ENCODE peak calls at places on chromosomes 11 and 22, in four cellular contexts. One of them, this sample, is unnamed.

GRCh38 chr11:79100093-79100704 is 340.6 kb downstream of the TENM4 start:
- DNase-seq in gastrocnemius medialis: no peak
- DNase-seq in heart right ventricle: no peak
- DNase-seq in mammary epithelial cell: peak
- DNase-seq in this sample: peak

GRCh38 chr22:37232140-37232998 is 11.7 kb downstream of the RAC2 start:
- DNase-seq in gastrocnemius medialis: no peak
- DNase-seq in mammary epithelial cell: no peak
- DNase-seq in heart right ventricle: no peak
- DNase-seq in this sample: no peak

GRCh38 chr11:82750643-82751139 is 17.0 kb upstream of the FAM181B start:
- DNase-seq in mammary epithelial cell: no peak
- DNase-seq in heart right ventricle: no peak
- DNase-seq in gastrocnemius medialis: no peak
- DNase-seq in this sample: no peak

GRCh38 chr11:95500466-95500865 is 269.5 kb upstream of the SESN3 start:
- DNase-seq in heart right ventricle: no peak
- DNase-seq in gastrocnemius medialis: no peak
- DNase-seq in mammary epithelial cell: no peak
- DNase-seq in this sample: no peak

GRCh38 chr11:16791494-16791961 is 53.1 kb downstream of the C11orf58 start:
- DNase-seq in heart right ventricle: no peak
- DNase-seq in mammary epithelial cell: peak
- DNase-seq in gastrocnemius medialis: no peak
- DNase-seq in this sample: peak

GRCh38 chr11:45392621-45393183 is 106.6 kb upstream of the SYT13 start:
- DNase-seq in mammary epithelial cell: no peak
- DNase-seq in gastrocnemius medialis: no peak
- DNase-seq in heart right ventricle: no peak
- DNase-seq in this sample: no peak

GRCh38 chr11:70510106-70510505 is 111.8 kb downstream of the CTTN start:
- DNase-seq in heart right ventricle: no peak
- DNase-seq in mammary epithelial cell: no peak
- DNase-seq in gastrocnemius medialis: no peak
- DNase-seq in this sample: no peak

GRCh38 chr11:15918212-15918611 is 438.1 kb downstream of the SOX6 start:
- DNase-seq in gastrocnemius medialis: no peak
- DNase-seq in mammary epithelial cell: no peak
- DNase-seq in heart right ventricle: no peak
- DNase-seq in this sample: no peak

GRCh38 chr22:38172489-38173155 is 9.0 kb downstream of the PLA2G6 start:
- DNase-seq in gastrocnemius medialis: peak
- DNase-seq in heart right ventricle: peak
- DNase-seq in mammary epithelial cell: peak
- DNase-seq in this sample: no peak

GRCh38 chr11:46039990-46040389 is 81.3 kb downstream of the PHF21A start:
- DNase-seq in mammary epithelial cell: no peak
- DNase-seq in heart right ventricle: no peak
- DNase-seq in gastrocnemius medialis: no peak
- DNase-seq in this sample: no peak

GRCh38 chr11:76217653-76218160 is 11.4 kb upstream of the WNT11 start:
- DNase-seq in heart right ventricle: no peak
- DNase-seq in gastrocnemius medialis: no peak
- DNase-seq in mammary epithelial cell: no peak
- DNase-seq in this sample: no peak

GRCh38 chr22:36659762-36660509 is 43.6 kb downstream of the CACNG2 start:
- DNase-seq in gastrocnemius medialis: peak
- DNase-seq in heart right ventricle: peak
- DNase-seq in mammary epithelial cell: peak
- DNase-seq in this sample: peak

GRCh38 chr11:128859563-128860441 is 7.3 kb downstream of the KCNJ1 start:
- DNase-seq in heart right ventricle: peak
- DNase-seq in gastrocnemius medialis: no peak
- DNase-seq in mammary epithelial cell: peak
- DNase-seq in this sample: peak

GRCh38 chr22:44107341-44107740 is 73.4 kb upstream of the PARVG start:
- DNase-seq in mammary epithelial cell: no peak
- DNase-seq in gastrocnemius medialis: no peak
- DNase-seq in heart right ventricle: no peak
- DNase-seq in this sample: no peak

GRCh38 chr11:9230291-9230690 is 34.9 kb downstream of the DENND5A start:
- DNase-seq in gastrocnemius medialis: no peak
- DNase-seq in heart right ventricle: no peak
- DNase-seq in mammary epithelial cell: no peak
- DNase-seq in this sample: no peak

GRCh38 chr11:9228086-9228485 is 37.1 kb downstream of the DENND5A start:
- DNase-seq in gastrocnemius medialis: no peak
- DNase-seq in mammary epithelial cell: no peak
- DNase-seq in heart right ventricle: no peak
- DNase-seq in this sample: no peak

GRCh38 chr11:9231848-9232177 is 33.3 kb downstream of the DENND5A start:
- DNase-seq in mammary epithelial cell: no peak
- DNase-seq in gastrocnemius medialis: no peak
- DNase-seq in heart right ventricle: no peak
- DNase-seq in this sample: no peak

GRCh38 chr11:9226514-9226913 is 38.6 kb downstream of the DENND5A start:
- DNase-seq in gastrocnemius medialis: no peak
- DNase-seq in heart right ventricle: no peak
- DNase-seq in mammary epithelial cell: no peak
- DNase-seq in this sample: no peak

DNA sequence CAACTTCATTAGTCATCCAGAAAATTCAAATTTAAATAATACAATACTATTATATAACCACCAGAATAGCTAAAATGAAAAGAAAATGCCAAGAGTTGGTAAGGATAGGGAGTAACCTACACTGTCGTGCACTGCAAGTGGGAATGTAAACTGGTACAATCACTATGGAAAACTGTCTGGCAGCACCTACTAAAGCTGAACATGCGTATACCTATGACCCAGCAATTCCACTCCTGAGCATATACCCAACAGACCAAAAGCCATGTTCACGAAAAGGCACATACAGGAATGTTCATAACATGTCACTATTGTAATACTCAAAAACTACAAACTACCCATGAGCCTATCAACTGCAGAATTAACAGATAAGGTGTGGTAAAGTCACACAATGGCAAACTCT is 32.7 kb downstream of the DENND5A start:
- DNase-seq in gastrocnemius medialis: no peak
- DNase-seq in heart right ventricle: no peak
- DNase-seq in mammary epithelial cell: no peak
- DNase-seq in this sample: no peak
- H3K27ac ChIP-seq in gastrocnemius medialis: peak
- H3K27ac ChIP-seq in heart right ventricle: peak
- H3K27ac ChIP-seq in mammary epithelial cell: no peak
- H3K27ac ChIP-seq in this sample: peak

DNA sequence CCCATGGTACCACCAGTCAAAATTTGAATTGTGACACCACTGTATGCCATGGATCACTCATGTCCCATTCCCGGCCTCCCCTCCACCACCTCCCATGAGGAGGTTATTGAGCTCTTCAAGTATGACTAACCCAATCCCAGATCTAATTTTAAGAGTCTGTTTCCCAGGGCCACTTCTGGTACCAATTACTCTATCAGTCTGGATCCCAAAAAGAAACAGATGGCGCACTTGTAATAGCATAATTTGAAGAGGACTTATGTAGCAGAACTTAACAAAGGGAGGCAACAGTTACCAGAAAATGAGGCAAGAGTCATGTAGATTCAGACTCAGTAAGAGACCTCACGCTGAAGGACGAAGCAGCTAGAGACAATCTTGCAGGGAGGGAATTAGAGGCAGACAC is 47.0 kb downstream of the DDX6 start:
- DNase-seq in mammary epithelial cell: no peak
- DNase-seq in heart right ventricle: no peak
- DNase-seq in gastrocnemius medialis: no peak
- DNase-seq in this sample: no peak
- H3K27ac ChIP-seq in mammary epithelial cell: no peak
- H3K27ac ChIP-seq in heart right ventricle: no peak
- H3K27ac ChIP-seq in gastrocnemius medialis: no peak
- H3K27ac ChIP-seq in this sample: no peak

GRCh38 chr11:75150079-75150478 is 828 bp upstream of the SLCO2B1 start:
- DNase-seq in mammary epithelial cell: no peak
- DNase-seq in gastrocnemius medialis: no peak
- DNase-seq in heart right ventricle: no peak
- DNase-seq in this sample: no peak
- H3K27ac ChIP-seq in mammary epithelial cell: no peak
- H3K27ac ChIP-seq in gastrocnemius medialis: no peak
- H3K27ac ChIP-seq in heart right ventricle: peak
- H3K27ac ChIP-seq in this sample: no peak

DNA sequence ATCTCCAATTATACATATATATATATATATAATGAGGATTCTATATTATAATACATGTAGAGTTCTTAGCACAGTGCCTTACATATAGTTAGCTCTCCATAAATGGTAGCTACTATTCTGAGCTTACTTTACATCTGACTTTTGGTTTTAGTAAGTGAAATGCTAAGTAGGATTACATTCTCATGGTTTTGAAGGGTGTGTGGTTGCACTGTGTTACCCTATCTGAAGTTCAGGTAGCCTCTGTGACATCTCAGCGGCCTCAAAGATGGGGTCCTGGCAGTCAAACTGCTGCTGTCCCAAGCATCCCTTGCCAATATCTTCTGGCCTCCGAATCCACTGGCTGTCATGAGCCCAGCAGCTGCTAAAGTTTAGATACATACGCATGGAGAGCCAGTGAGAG is 34.8 kb downstream of the UBASH3B start:
- DNase-seq in heart right ventricle: no peak
- DNase-seq in mammary epithelial cell: no peak
- DNase-seq in gastrocnemius medialis: no peak
- DNase-seq in this sample: no peak
- H3K27ac ChIP-seq in heart right ventricle: peak
- H3K27ac ChIP-seq in mammary epithelial cell: no peak
- H3K27ac ChIP-seq in gastrocnemius medialis: peak
- H3K27ac ChIP-seq in this sample: no peak

GRCh38 chr22:31153357-31153756 is 6.6 kb upstream of the RNF185 start:
- DNase-seq in heart right ventricle: no peak
- DNase-seq in mammary epithelial cell: no peak
- DNase-seq in gastrocnemius medialis: no peak
- DNase-seq in this sample: no peak

GRCh38 chr22:31151872-31152271 is 8.1 kb upstream of the RNF185 start:
- DNase-seq in gastrocnemius medialis: no peak
- DNase-seq in heart right ventricle: no peak
- DNase-seq in mammary epithelial cell: no peak
- DNase-seq in this sample: no peak

GRCh38 chr22:31148516-31148915 is 8.2 kb upstream of the PLA2G3 start:
- DNase-seq in gastrocnemius medialis: no peak
- DNase-seq in heart right ventricle: no peak
- DNase-seq in mammary epithelial cell: no peak
- DNase-seq in this sample: no peak

GRCh38 chr22:31150615-31151014 is 9.4 kb upstream of the RNF185 start:
- DNase-seq in gastrocnemius medialis: no peak
- DNase-seq in heart right ventricle: no peak
- DNase-seq in mammary epithelial cell: no peak
- DNase-seq in this sample: no peak

DNA sequence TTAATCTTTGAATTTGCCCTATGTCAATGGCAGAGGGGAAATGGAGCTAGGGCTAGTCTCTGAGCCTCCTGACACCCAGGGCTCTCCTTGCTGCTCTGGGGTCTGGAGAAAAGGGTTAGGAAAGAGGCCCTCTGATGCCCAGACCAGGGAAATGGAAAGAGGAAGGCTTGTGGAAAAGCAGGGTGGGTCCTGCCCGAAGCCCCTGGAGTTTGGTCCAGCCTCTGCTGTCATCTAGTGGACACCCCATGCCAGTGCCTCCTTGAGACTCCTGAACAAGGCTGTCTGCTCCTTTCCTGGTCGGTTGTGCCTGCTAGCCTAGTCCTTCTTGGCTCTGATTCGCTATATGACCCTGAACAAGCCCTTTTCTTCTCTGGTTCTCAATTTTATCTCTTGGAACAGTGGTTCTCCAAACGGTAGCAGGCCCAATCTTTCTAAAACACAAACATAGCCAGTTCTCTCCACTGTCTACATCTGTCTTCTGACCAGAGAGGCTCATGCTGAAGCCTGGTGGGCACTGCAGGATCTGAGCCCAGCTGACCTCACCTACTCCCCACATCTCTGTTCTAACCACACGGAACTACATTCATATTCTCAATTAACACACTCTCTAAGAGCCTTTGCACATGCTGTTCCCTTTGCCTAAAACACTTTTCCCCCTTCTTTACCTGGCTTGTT is 8.8 kb upstream of the PLA2G3 start:
- DNase-seq in heart right ventricle: peak
- DNase-seq in gastrocnemius medialis: peak
- DNase-seq in mammary epithelial cell: peak
- DNase-seq in this sample: peak
- H3K27ac ChIP-seq in heart right ventricle: peak
- H3K27ac ChIP-seq in gastrocnemius medialis: peak
- H3K27ac ChIP-seq in mammary epithelial cell: no peak
- H3K27ac ChIP-seq in this sample: no peak

GRCh38 chr11:68300076-68300830 is 12.1 kb upstream of the LRP5 start:
- DNase-seq in mammary epithelial cell: no peak
- DNase-seq in gastrocnemius medialis: no peak
- DNase-seq in heart right ventricle: no peak
- DNase-seq in this sample: no peak

GRCh38 chr11:68303982-68304780 is 8.2 kb upstream of the LRP5 start:
- DNase-seq in heart right ventricle: no peak
- DNase-seq in mammary epithelial cell: no peak
- DNase-seq in gastrocnemius medialis: no peak
- DNase-seq in this sample: no peak

GRCh38 chr11:68306636-68307035 is 5.8 kb upstream of the LRP5 start:
- DNase-seq in gastrocnemius medialis: no peak
- DNase-seq in heart right ventricle: no peak
- DNase-seq in mammary epithelial cell: no peak
- DNase-seq in this sample: no peak

GRCh38 chr11:68302256-68303054 is 9.9 kb upstream of the LRP5 start:
- DNase-seq in mammary epithelial cell: peak
- DNase-seq in heart right ventricle: no peak
- DNase-seq in gastrocnemius medialis: no peak
- DNase-seq in this sample: no peak

GRCh38 chr11:68303083-68303482 is 9.3 kb upstream of the LRP5 start:
- DNase-seq in mammary epithelial cell: no peak
- DNase-seq in heart right ventricle: no peak
- DNase-seq in gastrocnemius medialis: no peak
- DNase-seq in this sample: no peak
- H3K27ac ChIP-seq in mammary epithelial cell: no peak
- H3K27ac ChIP-seq in heart right ventricle: peak
- H3K27ac ChIP-seq in gastrocnemius medialis: no peak
- H3K27ac ChIP-seq in this sample: no peak

DNA sequence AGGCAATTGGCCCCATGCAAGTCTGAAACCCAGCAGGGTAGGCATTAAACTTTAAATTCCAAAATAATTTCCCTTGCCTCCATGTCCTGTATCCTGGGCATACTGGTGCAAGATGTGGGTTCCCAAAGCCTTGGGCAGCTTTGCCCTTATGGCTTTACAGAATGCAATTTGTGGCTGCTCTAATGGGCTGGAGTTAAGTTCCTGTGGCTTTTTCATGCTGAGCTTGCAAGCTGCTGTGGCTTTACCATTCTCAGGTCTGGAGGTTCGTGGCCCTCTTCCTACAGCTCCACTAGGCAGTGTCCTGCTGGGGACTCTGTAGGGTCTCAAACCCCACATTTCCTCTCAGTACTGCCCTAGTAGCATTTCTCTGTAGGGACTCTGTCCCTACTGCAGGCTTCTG is 15.0 kb upstream of the BIRC3 start:
- DNase-seq in mammary epithelial cell: no peak
- DNase-seq in gastrocnemius medialis: no peak
- DNase-seq in heart right ventricle: no peak
- DNase-seq in this sample: no peak
- H3K27ac ChIP-seq in mammary epithelial cell: no peak
- H3K27ac ChIP-seq in gastrocnemius medialis: no peak
- H3K27ac ChIP-seq in heart right ventricle: no peak
- H3K27ac ChIP-seq in this sample: no peak